ENCODE peak calls at places on chromosome 3, in seven cellular contexts. B is neuronal stem cell; V is osteocyte; Y is stimulated activated CD8-positive, alpha-beta memory T cell treated with anti-CD3 and anti-CD28 coated beads, Interleukin-2, amount 100 ng/mL, for 1 hour; X is CD4-positive, alpha-beta T cell; O is COR-L47; A is left ventricle myocardium inferior. Z is an unnamed sample.

GRCh38 chr3:35849963-35850362 is 210.6 kb downstream of the ARPP21 start:
- DNase-seq in X (no peak), V (no peak), A (no peak), B (no peak), Y (no peak), O (no peak), Z (no peak)

GRCh38 chr3:133943639-133944131 is 48.0 kb upstream of the RAB6B start:
- DNase-seq in A (no peak), X (no peak), Y (no peak), O (no peak), B (no peak), V (no peak), Z (no peak)

GRCh38 chr3:79085166-79085565 is 682.6 kb downstream of the ROBO1 start:
- DNase-seq in B (no peak), A (no peak), V (no peak), X (no peak), O (no peak), Y (no peak), Z (no peak)

GRCh38 chr3:117735481-117736101 is 1026.0 kb downstream of the TUSC7 start:
- DNase-seq in V (no peak), B (no peak), O (no peak), A (no peak), Y (no peak), X (no peak), Z (no peak)

GRCh38 chr3:177968891-177969290 is 567.3 kb upstream of the KCNMB2 start:
- DNase-seq in V (no peak), B (no peak), X (no peak), Y (no peak), A (no peak), O (no peak), Z (no peak)

GRCh38 chr3:61315874-61316273 is 64.6 kb upstream of the FHIT start:
- DNase-seq in O (no peak), V (no peak), B (peak; percentile 11), Y (no peak), X (no peak), A (no peak), Z (peak; percentile 61)

GRCh38 chr3:67509471-67510075 is 144.8 kb downstream of the SUCLG2 start:
- DNase-seq in A (no peak), Y (no peak), V (no peak), X (no peak), B (no peak), O (no peak), Z (no peak)

GRCh38 chr3:66215106-66215505 is 5.7 kb upstream of the SLC25A26 start:
- DNase-seq in V (no peak), X (no peak), B (no peak), Y (no peak), O (no peak), A (no peak), Z (no peak)

GRCh38 chr3:125141596-125142417 is 70.7 kb downstream of the SLC12A8 start:
- DNase-seq in O (no peak), X (peak; percentile 45), V (no peak), B (no peak), Y (peak; percentile 49), A (peak; percentile 83), Z (peak; percentile 78)

GRCh38 chr3:179196098-179196497 is 47.9 kb downstream of the PIK3CA start:
- DNase-seq in X (no peak), O (peak; percentile 40), V (no peak), Y (no peak), B (no peak), A (no peak), Z (no peak)

GRCh38 chr3:10426346-10427233 is 78.8 kb downstream of the ATP2B2 start:
- DNase-seq in B (no peak), X (no peak), A (no peak), Y (no peak), V (no peak), O (no peak), Z (no peak)

Z was measured in WTC11.